ENCODE peak calls at places on chromosomes 5 and 9, in five cellular contexts. One of them, this sample, is unnamed.

GRCh38 chr5:83256091-83256775 is 178.9 kb downstream of the XRCC4 start:
- DNase-seq in H9: no peak
- DNase-seq in OCI-LY7: no peak
- DNase-seq in NB4: peak; percentile 1
- DNase-seq in GM12878: no peak
- DNase-seq in this sample: no peak

GRCh38 chr5:68542207-68542606 is 326.7 kb downstream of the PIK3R1 start:
- DNase-seq in H9: no peak
- DNase-seq in OCI-LY7: no peak
- DNase-seq in NB4: no peak
- DNase-seq in GM12878: no peak
- DNase-seq in this sample: no peak

GRCh38 chr9:37350486-37351190 is 71.9 kb upstream of the GRHPR start:
- DNase-seq in H9: no peak
- DNase-seq in OCI-LY7: no peak
- DNase-seq in NB4: no peak
- DNase-seq in GM12878: no peak
- DNase-seq in this sample: no peak

GRCh38 chr9:136403915-136404800 is 4.2 kb upstream of the SNAPC4 start:
- DNase-seq in H9: no peak
- DNase-seq in OCI-LY7: no peak
- DNase-seq in NB4: no peak
- DNase-seq in GM12878: peak; percentile 46
- DNase-seq in this sample: no peak

GRCh38 chr9:131274674-131275331 is 1.5 kb downstream of the FAM78A start:
- DNase-seq in H9: no peak
- DNase-seq in OCI-LY7: peak; percentile 43
- DNase-seq in NB4: peak; percentile 56
- DNase-seq in GM12878: no peak
- DNase-seq in this sample: no peak

GRCh38 chr5:152838241-152838786 is 433.2 kb upstream of the NMUR2 start:
- DNase-seq in H9: no peak
- DNase-seq in OCI-LY7: no peak
- DNase-seq in NB4: no peak
- DNase-seq in GM12878: no peak
- DNase-seq in this sample: no peak

GRCh38 chr5:145222622-145223021 is 612.5 kb downstream of the PRELID2 start:
- DNase-seq in H9: no peak
- DNase-seq in OCI-LY7: no peak
- DNase-seq in NB4: no peak
- DNase-seq in GM12878: no peak
- DNase-seq in this sample: no peak

GRCh38 chr5:157571357-157571827 is 4.2 kb downstream of the ADAM19 start:
- DNase-seq in H9: no peak
- DNase-seq in OCI-LY7: peak; percentile 89
- DNase-seq in NB4: peak; percentile 73
- DNase-seq in GM12878: peak; percentile 75
- DNase-seq in this sample: no peak

GRCh38 chr9:27179245-27179870 is 70.3 kb downstream of the TEK start:
- DNase-seq in H9: no peak
- DNase-seq in OCI-LY7: no peak
- DNase-seq in NB4: no peak
- DNase-seq in GM12878: no peak
- DNase-seq in this sample: no peak

GRCh38 chr9:109894921-109895758 is 115.1 kb downstream of the PALM2AKAP2 start:
- DNase-seq in H9: no peak
- DNase-seq in OCI-LY7: no peak
- DNase-seq in NB4: peak; percentile 70
- DNase-seq in GM12878: peak; percentile 68
- DNase-seq in this sample: no peak

GRCh38 chr9:87661241-87661640 is 64.7 kb upstream of the CTSL start:
- DNase-seq in H9: no peak
- DNase-seq in OCI-LY7: no peak
- DNase-seq in NB4: no peak
- DNase-seq in GM12878: no peak
- DNase-seq in this sample: no peak

GRCh38 chr5:109567374-109568044 is 122.2 kb upstream of the MAN2A1 start:
- DNase-seq in H9: no peak
- DNase-seq in OCI-LY7: no peak
- DNase-seq in NB4: peak; percentile 92
- DNase-seq in GM12878: no peak
- DNase-seq in this sample: no peak

GRCh38 chr9:117945286-117945685 is 241.1 kb downstream of the TLR4 start:
- DNase-seq in H9: no peak
- DNase-seq in OCI-LY7: no peak
- DNase-seq in NB4: no peak
- DNase-seq in GM12878: no peak
- DNase-seq in this sample: no peak

GRCh38 chr5:167688731-167689130 is 602.7 kb upstream of the WWC1 start:
- DNase-seq in H9: no peak
- DNase-seq in OCI-LY7: no peak
- DNase-seq in NB4: no peak
- DNase-seq in GM12878: no peak
- DNase-seq in this sample: no peak

GRCh38 chr9:104784098-104784497 is 20.2 kb downstream of the NIPSNAP3B start:
- DNase-seq in H9: no peak
- DNase-seq in OCI-LY7: no peak
- DNase-seq in NB4: no peak
- DNase-seq in GM12878: no peak
- DNase-seq in this sample: no peak

GRCh38 chr5:135388860-135389435 is 10.1 kb downstream of the MACROH2A1 start:
- DNase-seq in H9: no peak
- DNase-seq in OCI-LY7: no peak
- DNase-seq in NB4: no peak
- DNase-seq in GM12878: no peak
- DNase-seq in this sample: no peak

GRCh38 chr9:81557957-81558791 is 131.2 kb downstream of the TLE1 start:
- DNase-seq in H9: no peak
- DNase-seq in OCI-LY7: no peak
- DNase-seq in NB4: no peak
- DNase-seq in GM12878: no peak
- DNase-seq in this sample: no peak

GRCh38 chr5:147835386-147835798 is 3.9 kb upstream of the SPINK1 start:
- DNase-seq in H9: no peak
- DNase-seq in OCI-LY7: no peak
- DNase-seq in NB4: no peak
- DNase-seq in GM12878: no peak
- DNase-seq in this sample: no peak

GRCh38 chr5:180137401-180138213 is 66.0 kb upstream of the RNF130 start:
- DNase-seq in H9: no peak
- DNase-seq in OCI-LY7: no peak
- DNase-seq in NB4: no peak
- DNase-seq in GM12878: no peak
- DNase-seq in this sample: no peak

GRCh38 chr9:35552837-35553236 is 52.2 kb upstream of the TESK1 start:
- DNase-seq in H9: no peak
- DNase-seq in OCI-LY7: no peak
- DNase-seq in NB4: no peak
- DNase-seq in GM12878: no peak
- DNase-seq in this sample: no peak

GRCh38 chr9:33867747-33868429 is 50.9 kb downstream of the UBE2R2 start:
- DNase-seq in H9: no peak
- DNase-seq in OCI-LY7: peak; percentile 37
- DNase-seq in NB4: no peak
- DNase-seq in GM12878: no peak
- DNase-seq in this sample: no peak

GRCh38 chr9:94685359-94685758 is 41.1 kb upstream of the AOPEP start:
- DNase-seq in H9: no peak
- DNase-seq in OCI-LY7: no peak
- DNase-seq in NB4: no peak
- DNase-seq in GM12878: no peak
- DNase-seq in this sample: no peak

GRCh38 chr5:36570268-36570667 is 36.1 kb upstream of the SLC1A3 start:
- DNase-seq in H9: no peak
- DNase-seq in OCI-LY7: no peak
- DNase-seq in NB4: no peak
- DNase-seq in GM12878: no peak
- DNase-seq in this sample: no peak

GRCh38 chr5:52837068-52837467 is 49.4 kb downstream of the ITGA1 start:
- DNase-seq in H9: no peak
- DNase-seq in OCI-LY7: no peak
- DNase-seq in NB4: no peak
- DNase-seq in GM12878: no peak
- DNase-seq in this sample: no peak

GRCh38 chr9:37760416-37761165 is 7.0 kb downstream of the TRMT10B start:
- DNase-seq in H9: no peak
- DNase-seq in OCI-LY7: no peak
- DNase-seq in NB4: no peak
- DNase-seq in GM12878: no peak
- DNase-seq in this sample: no peak

GRCh38 chr5:172150514-172151425 is 37.3 kb downstream of the STK10 start:
- DNase-seq in H9: no peak
- DNase-seq in OCI-LY7: no peak
- DNase-seq in NB4: peak; percentile 95
- DNase-seq in GM12878: no peak
- DNase-seq in this sample: no peak

GRCh38 chr9:35074141-35074540 is 1.7 kb upstream of the VCP start:
- DNase-seq in H9: no peak
- DNase-seq in OCI-LY7: no peak
- DNase-seq in NB4: no peak
- DNase-seq in GM12878: no peak
- DNase-seq in this sample: no peak

GRCh38 chr9:27351438-27351837 is 54.5 kb upstream of the EQTN start:
- DNase-seq in H9: no peak
- DNase-seq in OCI-LY7: no peak
- DNase-seq in NB4: no peak
- DNase-seq in GM12878: no peak
- DNase-seq in this sample: no peak

GRCh38 chr9:92208693-92209524 is 84.6 kb downstream of the IARS1 start:
- DNase-seq in H9: no peak
- DNase-seq in OCI-LY7: no peak
- DNase-seq in NB4: no peak
- DNase-seq in GM12878: no peak
- DNase-seq in this sample: no peak

GRCh38 chr9:15059003-15059402 is 148.8 kb upstream of the FREM1 start:
- DNase-seq in H9: no peak
- DNase-seq in OCI-LY7: no peak
- DNase-seq in NB4: no peak
- DNase-seq in GM12878: no peak
- DNase-seq in this sample: no peak

GRCh38 chr5:94471496-94471895 is 146.9 kb downstream of the KIAA0825 start:
- DNase-seq in H9: no peak
- DNase-seq in OCI-LY7: no peak
- DNase-seq in NB4: no peak
- DNase-seq in GM12878: no peak
- DNase-seq in this sample: no peak

GRCh38 chr5:59361454-59361853 is 532.1 kb downstream of the PDE4D start:
- DNase-seq in H9: no peak
- DNase-seq in OCI-LY7: no peak
- DNase-seq in NB4: peak; percentile 27
- DNase-seq in GM12878: no peak
- DNase-seq in this sample: no peak

GRCh38 chr5:167953151-167953788 is 338.2 kb upstream of the WWC1 start:
- DNase-seq in H9: no peak
- DNase-seq in OCI-LY7: no peak
- DNase-seq in NB4: no peak
- DNase-seq in GM12878: no peak
- DNase-seq in this sample: no peak

GRCh38 chr9:27356446-27356845 is 59.5 kb upstream of the EQTN start:
- DNase-seq in H9: no peak
- DNase-seq in OCI-LY7: no peak
- DNase-seq in NB4: no peak
- DNase-seq in GM12878: no peak
- DNase-seq in this sample: no peak

GRCh38 chr9:15078345-15078744 is 168.1 kb upstream of the FREM1 start:
- DNase-seq in H9: no peak
- DNase-seq in OCI-LY7: no peak
- DNase-seq in NB4: no peak
- DNase-seq in GM12878: no peak
- DNase-seq in this sample: no peak

GRCh38 chr5:32193591-32193990 is 19.5 kb upstream of the GOLPH3 start:
- DNase-seq in H9: no peak
- DNase-seq in OCI-LY7: no peak
- DNase-seq in NB4: peak; percentile 90
- DNase-seq in GM12878: no peak
- DNase-seq in this sample: no peak

GRCh38 chr5:78497573-78498533 is 137.4 kb downstream of the SCAMP1 start:
- DNase-seq in H9: no peak
- DNase-seq in OCI-LY7: peak; percentile 78
- DNase-seq in NB4: no peak
- DNase-seq in GM12878: no peak
- DNase-seq in this sample: no peak

GRCh38 chr5:76074487-76074886 is 8.7 kb upstream of the SV2C start:
- DNase-seq in H9: peak; percentile 43
- DNase-seq in OCI-LY7: peak; percentile 30
- DNase-seq in NB4: peak; percentile 36
- DNase-seq in GM12878: no peak
- DNase-seq in this sample: no peak
- TF ChIP-seq CTCF in H9: peak; percentile 90
- TF ChIP-seq CTCF in OCI-LY7: peak; percentile 74
- TF ChIP-seq CTCF in NB4: peak; percentile 79
- TF ChIP-seq CTCF in GM12878: peak; percentile 77
- TF ChIP-seq CTCF in this sample: peak; percentile 65

DNA sequence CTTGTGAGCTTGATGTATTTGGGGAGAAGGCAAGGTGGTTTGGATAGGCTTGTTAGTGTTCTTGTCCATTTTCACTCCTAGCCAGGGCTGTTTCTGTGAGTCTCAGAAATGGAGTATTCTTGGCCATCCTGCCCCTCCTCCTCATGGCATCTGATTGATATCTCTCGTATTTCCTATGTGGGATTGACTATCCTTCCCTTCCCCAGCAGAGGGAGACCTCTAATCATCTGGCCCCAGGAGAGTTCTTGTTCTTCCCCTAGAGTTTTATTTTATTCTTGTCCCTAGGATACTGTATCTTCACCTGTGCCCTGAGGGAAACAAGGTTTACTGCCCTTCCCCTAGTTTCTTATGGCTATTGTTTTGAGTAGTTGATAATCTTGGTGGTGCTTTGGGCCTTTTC is 114.4 kb downstream of the VPS13A start:
- DNase-seq in H9: peak; percentile 45
- DNase-seq in OCI-LY7: peak; percentile 2
- DNase-seq in NB4: peak; percentile 25
- DNase-seq in GM12878: no peak
- DNase-seq in this sample: no peak
- TF ChIP-seq CTCF in H9: peak; percentile 77
- TF ChIP-seq CTCF in OCI-LY7: peak; percentile 43
- TF ChIP-seq CTCF in NB4: peak; percentile 27
- TF ChIP-seq CTCF in GM12878: no peak
- TF ChIP-seq CTCF in this sample: peak; percentile 41

GRCh38 chr9:127611796-127612790 is at the start of gene STXBP1:
- DNase-seq in H9: peak; percentile 90
- DNase-seq in OCI-LY7: peak; percentile 90
- DNase-seq in NB4: peak; percentile 82
- DNase-seq in GM12878: no peak
- DNase-seq in this sample: peak; percentile 82
- TF ChIP-seq CTCF in H9: peak; percentile 26
- TF ChIP-seq CTCF in OCI-LY7: peak; percentile 23
- TF ChIP-seq CTCF in NB4: no peak
- TF ChIP-seq CTCF in GM12878: no peak
- TF ChIP-seq CTCF in this sample: peak; percentile 39

DNA sequence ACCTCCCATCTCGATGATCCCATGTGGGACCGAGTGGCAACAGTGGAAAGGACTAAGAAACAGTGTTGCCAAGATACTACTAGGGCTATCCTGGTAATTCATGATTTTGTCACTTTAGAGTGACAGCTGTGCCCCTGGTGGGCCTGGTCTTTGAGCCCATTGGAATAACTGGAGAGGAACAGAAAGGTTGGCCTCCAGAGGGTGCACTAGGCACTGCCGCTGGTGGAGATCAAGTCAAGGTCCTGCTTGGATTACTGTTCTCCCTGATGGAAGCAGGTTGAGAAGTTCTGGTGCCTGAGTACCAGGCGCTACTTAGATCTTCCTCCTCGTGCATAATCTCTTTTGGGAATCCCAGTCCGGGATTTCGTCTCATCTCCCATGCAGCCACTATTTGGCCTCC is 129.6 kb downstream of the SEC61B start:
- DNase-seq in H9: peak; percentile 47
- DNase-seq in OCI-LY7: peak; percentile 2
- DNase-seq in NB4: no peak
- DNase-seq in GM12878: no peak
- DNase-seq in this sample: no peak
- TF ChIP-seq CTCF in H9: peak; percentile 52
- TF ChIP-seq CTCF in OCI-LY7: no peak
- TF ChIP-seq CTCF in NB4: no peak
- TF ChIP-seq CTCF in GM12878: no peak
- TF ChIP-seq CTCF in this sample: no peak

This sample was measured in progenitor cell of endocrine pancreas.